ENCODE peak calls at places on chromosomes 2 and 18, in five cellular contexts. B, Y, S, R and G are unnamed samples.

GRCh38 chr2:141142025-141142424 is 988.8 kb downstream of the LRP1B start:
- DNase-seq in B (no peak), S (no peak), Y (no peak), R (no peak), G (no peak)

GRCh38 chr2:30756051-30756719 is 51.1 kb downstream of the CAPN13 start:
- DNase-seq in B (no peak), S (no peak), Y (no peak), R (no peak), G (no peak)

GRCh38 chr2:190714958-190715357 is 66.1 kb downstream of the NAB1 start:
- DNase-seq in R (no peak), Y (no peak), B (no peak), S (no peak), G (no peak)

GRCh38 chr2:47226124-47227040 is 71.3 kb upstream of the STPG4 start:
- DNase-seq in R (no peak), S (no peak), Y (no peak), B (no peak), G (no peak)

GRCh38 chr2:105773568-105773967 is 28.9 kb downstream of the NCK2 start:
- DNase-seq in S (no peak), B (no peak), Y (no peak), R (no peak), G (no peak)

GRCh38 chr18:46916551-46917107 is 678 bp downstream of the PIAS2 start:
- DNase-seq in Y (no peak), R (peak), S (no peak), B (peak), G (no peak)

GRCh38 chr2:225182126-225182525 is 139.9 kb upstream of the DOCK10 start:
- DNase-seq in Y (no peak), B (no peak), R (no peak), S (no peak), G (no peak)

GRCh38 chr2:3184167-3184566 is 193.5 kb downstream of the EIPR1 start:
- DNase-seq in R (no peak), Y (no peak), S (no peak), B (no peak), G (no peak)

GRCh38 chr2:75560768-75561565 is at the start of gene EVA1A:
- DNase-seq in R (no peak), S (peak), Y (no peak), B (no peak), G (no peak)

GRCh38 chr2:150376627-150377335 is 110.7 kb downstream of the RND3 start:
- DNase-seq in R (no peak), S (peak), B (no peak), Y (no peak), G (no peak)

GRCh38 chr2:214529021-214529420 is 118.2 kb downstream of the VWC2L start:
- DNase-seq in B (no peak), S (no peak), R (no peak), Y (no peak), G (no peak)

GRCh38 chr2:144472911-144473310 is 47.0 kb downstream of the ZEB2 start:
- DNase-seq in B (no peak), S (no peak), Y (no peak), R (no peak), G (no peak)

GRCh38 chr2:23492941-23493340 is 108.0 kb downstream of the KLHL29 start:
- DNase-seq in Y (no peak), R (no peak), S (peak), B (no peak), G (no peak)

GRCh38 chr2:45567974-45568789 is 42.9 kb downstream of the SRBD1 start:
- DNase-seq in B (no peak), Y (no peak), R (peak), S (no peak), G (no peak)

GRCh38 chr18:24094561-24094960 is 44.3 kb upstream of the CABYR start:
- DNase-seq in Y (no peak), R (no peak), B (no peak), S (no peak), G (no peak)

GRCh38 chr18:43279015-43279758 is 1.9 kb upstream of the SYT4 start:
- DNase-seq in S (peak), B (no peak), R (no peak), Y (no peak), G (peak)

GRCh38 chr2:225864394-225864793 is 464.9 kb downstream of the NYAP2 start:
- DNase-seq in B (no peak), S (no peak), R (no peak), Y (no peak), G (no peak)

GRCh38 chr2:234191819-234192407 is 141.4 kb downstream of the SPP2 start:
- DNase-seq in R (no peak), Y (no peak), B (no peak), S (peak), G (peak)

GRCh38 chr2:55225481-55226020 is 6.5 kb downstream of the CLHC1 start:
- DNase-seq in B (no peak), R (no peak), S (no peak), Y (no peak), G (no peak)

GRCh38 chr18:8721716-8722115 is 16.4 kb downstream of the MTCL1 start:
- DNase-seq in Y (no peak), R (no peak), S (no peak), B (no peak), G (no peak)

GRCh38 chr2:84643991-84644390 is 127.7 kb downstream of the DNAH6 start:
- DNase-seq in R (no peak), B (no peak), S (no peak), Y (no peak), G (no peak)

GRCh38 chr2:23286765-23287155 is 98.2 kb upstream of the KLHL29 start:
- DNase-seq in Y (no peak), B (no peak), S (peak), R (no peak), G (peak)

GRCh38 chr2:49189512-49190225 is 35.4 kb upstream of the FSHR start:
- DNase-seq in Y (no peak), B (no peak), R (no peak), S (no peak), G (no peak)

GRCh38 chr2:176848844-176849243 is 363.8 kb upstream of the HNRNPA3 start:
- DNase-seq in B (no peak), Y (no peak), R (no peak), S (no peak), G (no peak)

GRCh38 chr2:30232801-30233130 is 1.4 kb downstream of the LBH start:
- DNase-seq in R (no peak), S (no peak), Y (peak), B (peak), G (no peak)

GRCh38 chr2:26588576-26588975 is 52.6 kb downstream of the CIB4 start:
- DNase-seq in R (no peak), Y (no peak), S (no peak), B (no peak), G (no peak)

GRCh38 chr2:40367652-40368051 is 84.2 kb downstream of the SLC8A1 start:
- DNase-seq in R (no peak), Y (no peak), S (peak), B (no peak), G (no peak)

GRCh38 chr18:46411862-46412690 is 244.9 kb downstream of the LOXHD1 start:
- DNase-seq in R (no peak), S (peak), Y (no peak), B (no peak), G (peak)

GRCh38 chr18:12768622-12769021 is 65.8 kb downstream of the PSMG2 start:
- DNase-seq in S (peak), R (no peak), B (no peak), Y (peak), G (no peak)

GRCh38 chr2:240643811-240644150 is 18.5 kb downstream of the GPR35 start:
- DNase-seq in Y (no peak), B (no peak), R (no peak), S (no peak), G (no peak)

GRCh38 chr2:109186656-109187250 is 57.7 kb downstream of the SH3RF3 start:
- DNase-seq in S (no peak), Y (no peak), R (no peak), B (no peak), G (no peak)

GRCh38 chr2:6423944-6424343 is 441.8 kb downstream of the CMPK2 start:
- DNase-seq in B (no peak), Y (no peak), S (no peak), R (no peak), G (no peak)

GRCh38 chr2:108594982-108595464 is 60.8 kb downstream of the LIMS1 start:
- DNase-seq in B (no peak), S (peak), R (no peak), Y (no peak), G (no peak)

GRCh38 chr2:33292981-33293586 is 183.4 kb upstream of the RASGRP3 start:
- DNase-seq in R (no peak), Y (peak), B (no peak), S (no peak), G (no peak)

GRCh38 chr2:73868204-73868978 is 24.4 kb upstream of the ACTG2 start:
- DNase-seq in S (no peak), R (no peak), Y (no peak), B (no peak), G (no peak)

GRCh38 chr2:10750610-10751009 is 29.2 kb downstream of the ATP6V1C2 start:
- DNase-seq in Y (no peak), R (no peak), B (no peak), S (no peak), G (no peak)

GRCh38 chr2:42298132-42298531 is 62.9 kb downstream of the COX7A2L start:
- DNase-seq in S (no peak), Y (no peak), B (no peak), R (no peak), G (no peak)

GRCh38 chr2:175309799-175310198 is 128.3 kb upstream of the ATP5MC3 start:
- DNase-seq in R (no peak), B (no peak), S (no peak), Y (no peak), G (peak)

GRCh38 chr2:120437604-120438000 is 91.7 kb downstream of the INHBB start:
- DNase-seq in R (no peak), B (no peak), S (no peak), Y (peak), G (no peak)